ENCODE peak calls at places on chromosome 15, in five cellular contexts. S, X, Z, K and V are unnamed samples.

GRCh38 chr15:82835391-82835917 is 26.0 kb downstream of the WHAMM start:
- DNase-seq in Z (no peak), X (no peak), K (no peak), S (no peak), V (no peak)

GRCh38 chr15:72271895-72272212 is 500 bp downstream of the PARP6 start:
- DNase-seq in S (peak), X (no peak), Z (peak), K (no peak), V (no peak)

GRCh38 chr15:34808016-34808415 is 12.7 kb upstream of the ACTC1 start:
- DNase-seq in K (no peak), Z (peak), X (no peak), S (peak), V (no peak)

GRCh38 chr15:80957976-80958375 is 31.6 kb downstream of the MESD start:
- DNase-seq in Z (no peak), X (no peak), K (no peak), S (peak), V (no peak)

GRCh38 chr15:65870889-65871533 is 1.7 kb downstream of the RAB11A start:
- DNase-seq in Z (peak), X (no peak), S (peak), K (no peak), V (no peak)

GRCh38 chr15:65954289-65954741 is 85.0 kb downstream of the RAB11A start:
- DNase-seq in Z (no peak), K (no peak), X (no peak), S (peak), V (no peak)

GRCh38 chr15:40787344-40787841 is 17.6 kb downstream of the C15orf62 start:
- DNase-seq in S (peak), Z (peak), K (no peak), X (no peak), V (no peak)

GRCh38 chr15:31292391-31293020 is 34.1 kb upstream of the KLF13 start:
- DNase-seq in X (peak), S (no peak), K (no peak), Z (no peak), V (no peak)

GRCh38 chr15:92294759-92295158 is 98.9 kb upstream of the ST8SIA2 start:
- DNase-seq in X (no peak), Z (no peak), S (no peak), K (no peak), V (no peak)

GRCh38 chr15:56523521-56523920 is 58.6 kb upstream of the MNS1 start:
- DNase-seq in S (peak), X (no peak), Z (peak), K (no peak), V (no peak)

GRCh38 chr15:90126457-90127435 is 24.5 kb upstream of the IDH2 start:
- DNase-seq in S (no peak), Z (no peak), K (no peak), X (peak), V (no peak)

GRCh38 chr15:68298882-68299381 is 21.4 kb downstream of the FEM1B start:
- DNase-seq in X (no peak), S (no peak), K (no peak), Z (no peak), V (no peak)

GRCh38 chr15:91866971-91867372 is 13.5 kb downstream of the SLCO3A1 start:
- DNase-seq in X (no peak), K (no peak), S (peak), Z (no peak), V (no peak)

GRCh38 chr15:80776420-80777045 is 2.6 kb upstream of the CEMIP start:
- DNase-seq in Z (peak), S (peak), K (no peak), X (peak), V (no peak)

GRCh38 chr15:70498096-70498626 is 265.2 kb downstream of the UACA start:
- DNase-seq in X (no peak), S (no peak), Z (no peak), K (no peak), V (no peak)

GRCh38 chr15:71707230-71708051 is 102.9 kb upstream of the NR2E3 start:
- DNase-seq in K (no peak), X (no peak), Z (no peak), S (no peak), V (no peak)

GRCh38 chr15:89307046-89307587 is 27.5 kb downstream of the POLG start:
- DNase-seq in Z (peak), S (peak), X (no peak), K (no peak), V (no peak)

GRCh38 chr15:90142216-90143175 is 40.2 kb upstream of the IDH2 start:
- DNase-seq in K (no peak), X (no peak), Z (no peak), S (no peak), V (no peak)

GRCh38 chr15:60758961-60759729 is 280.2 kb upstream of the ICE2 start:
- DNase-seq in K (no peak), X (no peak), S (peak), Z (peak), V (no peak)

GRCh38 chr15:66400351-66400774 is 13.7 kb downstream of the MAP2K1 start:
- DNase-seq in Z (peak), S (peak), X (no peak), K (no peak), V (no peak)